ENCODE peak calls at places on chromosome 6, in five cellular contexts. U is left ventricle myocardium inferior, T is hepatocyte, R is endodermal cell, Z is cardiac fibroblast. Y is an unnamed sample.

GRCh38 chr6:154458565-154459475 is 51.7 kb downstream of the CNKSR3 start:
- DNase-seq in U (no peak), T (no peak), R (no peak), Z (peak), Y (no peak)

GRCh38 chr6:110658621-110659211 is 156.6 kb downstream of the CDK19 start:
- DNase-seq in U (no peak), T (no peak), R (no peak), Z (no peak), Y (no peak)

GRCh38 chr6:35177139-35177538 is 36.0 kb upstream of the TCP11 start:
- DNase-seq in U (no peak), T (no peak), R (peak), Z (no peak), Y (no peak)

GRCh38 chr6:107360476-107360875 is 98.9 kb downstream of the PDSS2 start:
- DNase-seq in U (no peak), T (no peak), R (no peak), Z (peak), Y (no peak)

GRCh38 chr6:39169448-39170344 is 54.7 kb upstream of the SAYSD1 start:
- DNase-seq in U (no peak), T (no peak), R (peak), Z (no peak), Y (no peak)

GRCh38 chr6:155710704-155711103 is 255.1 kb upstream of the NOX3 start:
- DNase-seq in U (no peak), T (no peak), R (no peak), Z (no peak), Y (no peak)

GRCh38 chr6:134074151-134074712 is 21.8 kb upstream of the SLC2A12 start:
- DNase-seq in U (no peak), T (no peak), R (peak), Z (peak), Y (no peak)

GRCh38 chr6:135217663-135218062 is 36.6 kb downstream of the MYB start:
- DNase-seq in U (no peak), T (no peak), R (no peak), Z (no peak), Y (no peak)

GRCh38 chr6:66496659-66497058 is 789.6 kb upstream of the EYS start:
- DNase-seq in U (no peak), T (peak), R (no peak), Z (no peak), Y (peak)

GRCh38 chr6:15905488-15906392 is 223.1 kb upstream of the MYLIP start:
- DNase-seq in U (no peak), T (no peak), R (no peak), Z (no peak), Y (no peak)

GRCh38 chr6:159701413-159701999 is 8.5 kb upstream of the SOD2 start:
- DNase-seq in U (no peak), T (peak), R (no peak), Z (peak), Y (no peak)

GRCh38 chr6:113909224-113909856 is 52.2 kb downstream of the MARCKS start:
- DNase-seq in U (no peak), T (peak), R (no peak), Z (peak), Y (peak)

GRCh38 chr6:18359237-18359885 is 27.8 kb upstream of the RNF144B start:
- DNase-seq in U (no peak), T (no peak), R (no peak), Z (no peak), Y (no peak)

GRCh38 chr6:30556714-30556963 is 350 bp upstream of the GNL1 start:
- DNase-seq in U (peak), T (peak), R (peak), Z (no peak), Y (peak)

GRCh38 chr6:55882731-55883595 is 7.6 kb upstream of the BMP5 start:
- DNase-seq in U (no peak), T (peak), R (no peak), Z (peak), Y (no peak)

GRCh38 chr6:43172127-43173007 is 1.3 kb downstream of the SRF start:
- DNase-seq in U (peak), T (peak), R (peak), Z (peak), Y (no peak)

GRCh38 chr6:121335111-121336008 is 1.1 kb upstream of the TBC1D32 start:
- DNase-seq in U (no peak), T (no peak), R (no peak), Z (peak), Y (no peak)

GRCh38 chr6:149261364-149261763 is 56.1 kb upstream of the TAB2 start:
- DNase-seq in U (no peak), T (no peak), R (no peak), Z (no peak), Y (no peak)

GRCh38 chr6:21053612-21054011 is 519.4 kb downstream of the CDKAL1 start:
- DNase-seq in U (no peak), T (no peak), R (no peak), Z (peak), Y (no peak)

GRCh38 chr6:118644007-118644406 is 7.4 kb downstream of the CEP85L start:
- DNase-seq in U (no peak), T (no peak), R (no peak), Z (no peak), Y (no peak)

GRCh38 chr6:75532521-75532920 is 38.9 kb upstream of the FILIP1 start:
- DNase-seq in U (no peak), T (no peak), R (no peak), Z (peak), Y (no peak)

GRCh38 chr6:131755597-131755996 is 44.8 kb upstream of the CTAGE9 start:
- DNase-seq in U (no peak), T (no peak), R (no peak), Z (no peak), Y (no peak)

GRCh38 chr6:110410534-110410933 is 4.8 kb downstream of the DDO start:
- DNase-seq in U (no peak), T (no peak), R (no peak), Z (no peak), Y (no peak)

GRCh38 chr6:31882344-31882743 is 3.5 kb upstream of the SLC44A4 start:
- DNase-seq in U (no peak), T (no peak), R (no peak), Z (peak), Y (no peak)

GRCh38 chr6:129755787-129756186 is 45.8 kb upstream of the ARHGAP18 start:
- DNase-seq in U (no peak), T (no peak), R (no peak), Z (no peak), Y (no peak)

GRCh38 chr6:45434401-45434741 is 56.6 kb upstream of the SUPT3H start:
- DNase-seq in U (no peak), T (no peak), R (no peak), Z (no peak), Y (no peak)

GRCh38 chr6:147578159-147578558 is 69.7 kb downstream of the SAMD5 start:
- DNase-seq in U (no peak), T (no peak), R (no peak), Z (no peak), Y (no peak)

GRCh38 chr6:31096215-31096614 is 16.2 kb downstream of the C6orf15 start:
- DNase-seq in U (no peak), T (no peak), R (no peak), Z (no peak), Y (no peak)

GRCh38 chr6:106134906-106135634 is 48.9 kb downstream of the PRDM1 start:
- DNase-seq in U (no peak), T (peak), R (no peak), Z (peak), Y (no peak)

GRCh38 chr6:119179842-119180241 is 101.4 kb upstream of the FAM184A start:
- DNase-seq in U (no peak), T (no peak), R (no peak), Z (no peak), Y (peak)

GRCh38 chr6:71887006-71887743 is 825 bp downstream of the RIMS1 start:
- DNase-seq in U (no peak), T (peak), R (no peak), Z (no peak), Y (no peak)

GRCh38 chr6:71888720-71889340 is 2.5 kb downstream of the RIMS1 start:
- DNase-seq in U (no peak), T (no peak), R (no peak), Z (no peak), Y (no peak)

GRCh38 chr6:71886184-71887005 is at the start of gene RIMS1:
- DNase-seq in U (no peak), T (peak), R (peak), Z (peak), Y (no peak)

GRCh38 chr6:71889366-71889765 is 3.0 kb downstream of the RIMS1 start:
- DNase-seq in U (no peak), T (no peak), R (no peak), Z (no peak), Y (no peak)

GRCh38 chr6:71887744-71888115 is 1.4 kb downstream of the RIMS1 start:
- DNase-seq in U (no peak), T (no peak), R (no peak), Z (no peak), Y (no peak)
- H3K4me3 ChIP-seq in U (no peak), T (no peak), R (no peak), Z (no peak), Y (no peak)

GRCh38 chr6:150641398-150642139 is 41.9 kb downstream of the PLEKHG1 start:
- DNase-seq in U (no peak), T (no peak), R (no peak), Z (no peak), Y (no peak)

GRCh38 chr6:150638286-150638685 is 38.6 kb downstream of the PLEKHG1 start:
- DNase-seq in U (no peak), T (no peak), R (no peak), Z (no peak), Y (no peak)

GRCh38 chr6:150638765-150639164 is 39.1 kb downstream of the PLEKHG1 start:
- DNase-seq in U (no peak), T (no peak), R (no peak), Z (no peak), Y (no peak)

GRCh38 chr6:150639823-150640331 is 40.2 kb downstream of the PLEKHG1 start:
- DNase-seq in U (no peak), T (no peak), R (no peak), Z (no peak), Y (no peak)

DNA sequence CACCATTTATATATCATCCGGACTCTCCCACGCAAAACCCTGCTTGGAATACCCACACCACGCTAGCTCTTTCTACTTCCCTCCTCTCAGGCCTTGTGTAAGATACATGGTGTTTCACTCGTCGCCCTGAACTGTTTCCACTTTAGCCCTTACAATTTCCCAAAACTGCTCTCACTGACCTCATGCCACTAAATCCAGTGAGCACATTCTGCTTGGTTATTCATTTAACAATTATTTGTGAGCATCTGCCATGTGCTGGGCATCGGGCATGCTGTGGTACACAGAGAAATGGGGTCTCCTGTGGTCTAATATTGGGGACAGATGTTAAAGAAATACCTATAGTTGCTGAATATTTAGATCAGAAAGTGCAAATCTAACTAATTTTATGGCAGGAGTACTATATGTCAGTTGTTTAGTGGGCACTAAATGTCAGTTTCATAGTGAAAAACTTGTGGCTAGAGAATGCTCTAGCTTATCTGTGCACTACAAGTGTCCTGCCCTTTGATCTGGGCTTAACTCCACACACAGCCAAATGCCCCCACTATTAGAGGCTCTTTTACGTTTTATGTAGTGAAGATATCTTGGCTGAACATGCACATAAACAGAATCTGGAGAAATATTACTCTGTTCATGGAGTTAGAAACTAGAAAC is 41.0 kb downstream of the PLEKHG1 start:
- DNase-seq in U (no peak), T (no peak), R (no peak), Z (no peak), Y (no peak)
- H3K4me3 ChIP-seq in U (peak), T (no peak), R (no peak), Z (no peak), Y (no peak)

GRCh38 chr6:165468361-165468760 is 159.0 kb upstream of the C6orf118 start:
- DNase-seq in U (no peak), T (no peak), R (no peak), Z (no peak), Y (no peak)
- H3K4me3 ChIP-seq in U (no peak), T (no peak), R (no peak), Z (no peak), Y (no peak)

GRCh38 chr6:3022765-3023662 is 23.3 kb downstream of the NQO2 start:
- DNase-seq in U (no peak), T (no peak), R (no peak), Z (no peak), Y (peak)

GRCh38 chr6:3019749-3020320 is 20.1 kb downstream of the NQO2 start:
- DNase-seq in U (no peak), T (no peak), R (no peak), Z (no peak), Y (no peak)

GRCh38 chr6:3019065-3019464 is 19.4 kb downstream of the NQO2 start:
- DNase-seq in U (no peak), T (no peak), R (no peak), Z (no peak), Y (no peak)

GRCh38 chr6:3026811-3027626 is 27.3 kb downstream of the NQO2 start:
- DNase-seq in U (no peak), T (no peak), R (no peak), Z (peak), Y (peak)

DNA sequence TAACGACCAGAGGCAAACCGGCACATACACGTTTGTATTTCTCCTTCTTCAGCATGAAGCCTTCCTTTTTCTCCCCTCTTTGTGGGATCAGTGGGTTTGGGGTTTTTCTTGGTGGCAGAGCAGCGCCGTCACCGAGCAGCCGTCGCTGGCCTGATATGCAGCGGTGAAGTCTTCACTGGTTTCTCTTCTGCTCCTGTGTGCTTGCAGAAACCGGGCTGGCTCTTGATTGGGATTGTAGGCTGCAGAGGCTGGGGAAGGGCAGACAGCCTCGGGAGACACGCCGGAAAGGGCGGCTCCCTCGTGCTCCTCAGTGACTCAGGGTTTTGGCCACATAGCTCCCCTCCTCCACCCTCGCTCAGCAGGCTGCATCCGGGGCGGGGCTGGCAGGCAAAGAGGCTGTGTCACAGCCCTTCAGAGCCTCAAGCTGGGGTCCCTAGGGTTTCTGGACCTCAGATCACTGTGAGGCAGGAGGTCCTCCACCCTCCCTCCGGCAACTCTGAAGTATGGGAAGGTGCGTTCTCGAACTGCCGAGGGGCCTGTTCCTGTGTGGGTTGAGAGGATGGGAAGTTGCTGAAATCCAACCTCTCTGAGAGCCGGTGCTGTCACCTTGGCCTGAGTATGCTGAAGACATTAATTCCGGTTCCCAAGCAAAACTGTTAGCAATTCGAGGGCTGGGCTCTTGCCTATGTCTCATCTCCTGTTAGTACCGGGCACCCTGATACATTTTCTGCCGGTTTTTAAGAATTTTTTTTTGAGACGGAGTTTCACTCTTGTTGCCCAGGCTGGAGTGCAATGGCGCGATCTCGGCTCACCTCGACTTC is 24.2 kb downstream of the NQO2 start:
- DNase-seq in U (peak), T (peak), R (peak), Z (peak), Y (peak)
- H3K4me3 ChIP-seq in U (peak), T (no peak), R (peak), Z (peak), Y (peak)

GRCh38 chr6:168554898-168555617 is 114.1 kb downstream of the SMOC2 start:
- DNase-seq in U (no peak), T (no peak), R (no peak), Z (no peak), Y (no peak)

GRCh38 chr6:168550326-168550725 is 109.3 kb downstream of the SMOC2 start:
- DNase-seq in U (no peak), T (no peak), R (no peak), Z (no peak), Y (no peak)

GRCh38 chr6:168555618-168556273 is 114.8 kb downstream of the SMOC2 start:
- DNase-seq in U (no peak), T (no peak), R (no peak), Z (no peak), Y (no peak)

GRCh38 chr6:168557512-168557911 is 116.5 kb downstream of the SMOC2 start:
- DNase-seq in U (no peak), T (no peak), R (no peak), Z (no peak), Y (no peak)

DNA sequence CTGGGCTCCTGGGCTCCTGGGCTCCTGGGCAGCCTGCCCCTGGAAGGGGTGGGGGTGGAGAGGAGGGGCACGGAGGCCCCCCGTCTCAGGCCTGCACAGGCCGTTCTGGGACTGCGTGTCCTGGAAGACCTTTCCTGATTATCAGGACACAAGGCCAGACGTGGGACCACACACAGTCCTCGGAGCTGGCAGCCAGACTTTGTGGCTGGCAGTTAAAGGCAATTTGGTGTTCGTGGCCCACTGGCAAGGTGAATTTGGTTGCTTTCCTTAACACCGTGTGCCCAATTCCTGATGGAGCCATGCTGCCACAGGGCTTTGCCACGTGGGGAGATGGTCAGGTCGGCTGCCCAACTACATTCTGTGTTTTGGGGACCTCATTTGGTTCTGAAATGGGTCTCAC is 113.5 kb downstream of the SMOC2 start:
- DNase-seq in U (peak), T (no peak), R (no peak), Z (no peak), Y (no peak)
- H3K4me3 ChIP-seq in U (no peak), T (no peak), R (no peak), Z (no peak), Y (no peak)

GRCh38 chr6:105021399-105021798 is 64.5 kb downstream of the LIN28B start:
- DNase-seq in U (no peak), T (no peak), R (no peak), Z (no peak), Y (no peak)

GRCh38 chr6:105014954-105015353 is 58.0 kb downstream of the LIN28B start:
- DNase-seq in U (no peak), T (no peak), R (no peak), Z (no peak), Y (no peak)

GRCh38 chr6:105014448-105014847 is 57.5 kb downstream of the LIN28B start:
- DNase-seq in U (no peak), T (no peak), R (no peak), Z (no peak), Y (no peak)

GRCh38 chr6:105019285-105019684 is 62.4 kb downstream of the LIN28B start:
- DNase-seq in U (no peak), T (no peak), R (no peak), Z (no peak), Y (no peak)

DNA sequence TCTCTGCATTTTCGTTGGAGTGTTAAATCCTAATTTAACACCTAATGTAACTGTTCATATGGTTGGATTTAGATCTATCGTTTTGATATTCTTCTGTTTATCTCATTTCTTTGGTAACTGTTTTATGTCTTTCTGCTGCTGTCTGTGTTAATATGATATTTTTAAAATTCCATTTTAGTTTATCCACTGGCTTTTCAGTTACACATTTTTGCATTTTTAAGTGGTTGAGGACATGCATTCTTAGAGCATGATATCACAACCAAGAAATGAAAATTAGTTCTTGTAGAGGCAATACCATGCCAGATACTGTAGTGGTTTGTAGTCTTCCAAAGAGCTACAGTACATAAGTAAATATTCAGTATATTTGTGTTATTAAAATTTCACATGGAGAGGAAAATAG is 58.6 kb downstream of the LIN28B start:
- DNase-seq in U (no peak), T (no peak), R (no peak), Z (peak), Y (no peak)
- H3K4me3 ChIP-seq in U (no peak), T (no peak), R (no peak), Z (no peak), Y (no peak)

GRCh38 chr6:36339156-36339555 is 2.5 kb upstream of the BNIP5 start:
- DNase-seq in U (no peak), T (no peak), R (peak), Z (no peak), Y (no peak)
- H3K4me3 ChIP-seq in U (no peak), T (no peak), R (no peak), Z (no peak), Y (no peak)